ENCODE peak calls at places on chromosome 17, in ten cellular contexts. H is lower leg skin; Q is NCI-H446; N is DMS153; M is GM20000; U is stimulated activated CD4-positive, alpha-beta T cell treated with anti-CD3 and anti-CD28 coated beads, Interleukin-1b, Interleukin-23, amount 100 ng/mL, for 24 hours; J is NCI-H2081 treated with DMSO at 0.1 percent for 48 hours; A is GM04504; Z is RWPE1; D is CD8-positive, alpha-beta memory T cell. S is an unnamed sample.

GRCh38 chr17:44547625-44548297 is 9.5 kb upstream of the FZD2 start:
- DNase-seq in H (no peak), Q (no peak), N (no peak), M (no peak), U (no peak), J (no peak), A (no peak), Z (no peak), D (no peak), S (no peak)

GRCh38 chr17:63433746-63434591 is 12.1 kb downstream of the CYB561 start:
- DNase-seq in H (peak; percentile 96), Q (no peak), N (no peak), M (no peak), U (no peak), J (no peak), A (peak; percentile 98), Z (peak; percentile 57), D (no peak), S (no peak)

GRCh38 chr17:46974086-46974485 is 5.0 kb downstream of the RPRML start:
- DNase-seq in H (no peak), Q (peak; percentile 24), N (no peak), M (no peak), U (no peak), J (peak; percentile 1), A (no peak), Z (no peak), D (no peak), S (no peak)

GRCh38 chr17:43471801-43472200 is 12.0 kb upstream of the DHX8 start:
- DNase-seq in H (no peak), Q (no peak), N (no peak), M (no peak), U (no peak), J (no peak), A (no peak), Z (no peak), D (no peak), S (no peak)

GRCh38 chr17:50657054-50657453 is 22.4 kb downstream of the ABCC3 start:
- DNase-seq in H (no peak), Q (no peak), N (no peak), M (no peak), U (no peak), J (no peak), A (no peak), Z (no peak), D (no peak), S (no peak)

GRCh38 chr17:80260791-80261158 is at the start of gene RNF213:
- DNase-seq in H (peak; percentile 90), Q (no peak), N (no peak), M (peak; percentile 92), U (no peak), J (no peak), A (peak; percentile 10), Z (peak; percentile 67), D (peak; percentile 78), S (peak; percentile 42)

GRCh38 chr17:34499576-34499975 is 79.8 kb upstream of the TMEM132E start:
- DNase-seq in H (no peak), Q (no peak), N (no peak), M (peak; percentile 11), U (no peak), J (no peak), A (no peak), Z (peak; percentile 28), D (no peak), S (peak; percentile 37)

GRCh38 chr17:21113106-21113690 is 13.6 kb upstream of the DHRS7B start:
- DNase-seq in H (no peak), Q (no peak), N (no peak), M (no peak), U (no peak), J (no peak), A (no peak), Z (no peak), D (no peak), S (no peak)

GRCh38 chr17:2749784-2750181 is 331 bp upstream of the CCDC92B start:
- DNase-seq in H (peak; percentile 90), Q (no peak), N (no peak), M (peak; percentile 96), U (peak; percentile 45), J (no peak), A (peak; percentile 21), Z (peak; percentile 87), D (peak; percentile 75), S (peak; percentile 73)

GRCh38 chr17:77609553-77610517 is 348.7 kb upstream of the TNRC6C start:
- DNase-seq in H (peak; percentile 87), Q (no peak), N (no peak), M (peak; percentile 65), U (peak; percentile 27), J (no peak), A (no peak), Z (no peak), D (peak; percentile 78), S (no peak)